ENCODE peak calls at places on chromosomes 5 and 9, in four cellular contexts. One of them, this sample, is unnamed. For H3K9me3 and H3K36me3, the result is how much of the 10 kb centered on the place peaks cover.

GRCh38 chr5:150429410-150429873 is 16.7 kb upstream of the CD74 start:
- DNase-seq in lower lobe of right lung: no peak
- DNase-seq in PC-9: no peak
- DNase-seq in A673: no peak
- DNase-seq in this sample: no peak

GRCh38 chr5:34539183-34539582 is 116.9 kb upstream of the RAI14 start:
- DNase-seq in lower lobe of right lung: no peak
- DNase-seq in PC-9: no peak
- DNase-seq in A673: no peak
- DNase-seq in this sample: no peak

GRCh38 chr5:34044950-34045525 is 2.0 kb upstream of the C1QTNF3 start:
- DNase-seq in lower lobe of right lung: no peak
- DNase-seq in PC-9: no peak
- DNase-seq in A673: no peak
- DNase-seq in this sample: no peak

GRCh38 chr9:126975327-126976059 is 60.9 kb downstream of the RALGPS1 start:
- DNase-seq in lower lobe of right lung: no peak
- DNase-seq in PC-9: no peak
- DNase-seq in A673: no peak
- DNase-seq in this sample: no peak

GRCh38 chr5:59390074-59390659 is 503.4 kb downstream of the PDE4D start:
- DNase-seq in lower lobe of right lung: no peak
- DNase-seq in PC-9: no peak
- DNase-seq in A673: peak
- DNase-seq in this sample: no peak

GRCh38 chr5:90399251-90399650 is 10.3 kb downstream of the CETN3 start:
- DNase-seq in lower lobe of right lung: no peak
- DNase-seq in PC-9: no peak
- DNase-seq in A673: no peak
- DNase-seq in this sample: no peak

GRCh38 chr5:138102454-138103320 is 18.9 kb downstream of the WNT8A start:
- DNase-seq in lower lobe of right lung: no peak
- DNase-seq in PC-9: no peak
- DNase-seq in A673: no peak
- DNase-seq in this sample: no peak

GRCh38 chr5:94545870-94546625 is 72.4 kb downstream of the KIAA0825 start:
- DNase-seq in lower lobe of right lung: peak
- DNase-seq in PC-9: no peak
- DNase-seq in A673: no peak
- DNase-seq in this sample: no peak

GRCh38 chr5:143054480-143054941 is 284.3 kb downstream of the ARHGAP26 start:
- DNase-seq in lower lobe of right lung: no peak
- DNase-seq in PC-9: no peak
- DNase-seq in A673: peak
- DNase-seq in this sample: no peak

GRCh38 chr9:101536938-101537337 is 3.3 kb downstream of the RNF20 start:
- DNase-seq in lower lobe of right lung: no peak
- DNase-seq in PC-9: no peak
- DNase-seq in A673: peak
- DNase-seq in this sample: no peak

GRCh38 chr5:43409809-43410271 is 2.4 kb downstream of the CCL28 start:
- DNase-seq in lower lobe of right lung: no peak
- DNase-seq in PC-9: no peak
- DNase-seq in A673: no peak
- DNase-seq in this sample: no peak

GRCh38 chr5:169970911-169971436 is 9.3 kb downstream of the INSYN2B start:
- DNase-seq in lower lobe of right lung: peak
- DNase-seq in PC-9: peak
- DNase-seq in A673: peak
- DNase-seq in this sample: peak

GRCh38 chr5:50564079-50564478 is 102.4 kb upstream of the PARP8 start:
- DNase-seq in lower lobe of right lung: no peak
- DNase-seq in PC-9: no peak
- DNase-seq in A673: no peak
- DNase-seq in this sample: no peak

GRCh38 chr5:135976216-135976615 is 21.4 kb upstream of the LECT2 start:
- DNase-seq in lower lobe of right lung: no peak
- DNase-seq in PC-9: no peak
- DNase-seq in A673: no peak
- DNase-seq in this sample: no peak

GRCh38 chr9:121686930-121687541 is 35.6 kb downstream of the DAB2IP start:
- DNase-seq in lower lobe of right lung: peak
- DNase-seq in PC-9: peak
- DNase-seq in A673: peak
- DNase-seq in this sample: no peak

GRCh38 chr9:130741831-130742449 is 48.4 kb downstream of the EXOSC2 start:
- DNase-seq in lower lobe of right lung: no peak
- DNase-seq in PC-9: peak
- DNase-seq in A673: no peak
- DNase-seq in this sample: no peak

GRCh38 chr5:9515451-9515850 is 30.4 kb downstream of the SEMA5A start:
- DNase-seq in lower lobe of right lung: no peak
- DNase-seq in PC-9: no peak
- DNase-seq in A673: no peak
- DNase-seq in this sample: no peak

GRCh38 chr9:100066539-100066938 is 32.3 kb downstream of the ERP44 start:
- DNase-seq in lower lobe of right lung: no peak
- DNase-seq in PC-9: no peak
- DNase-seq in A673: peak
- DNase-seq in this sample: no peak

GRCh38 chr5:128259530-128260145 is 176.1 kb downstream of the SLC12A2 start:
- DNase-seq in lower lobe of right lung: no peak
- DNase-seq in PC-9: no peak
- DNase-seq in A673: no peak
- DNase-seq in this sample: no peak

GRCh38 chr5:31008231-31008630 is 185.3 kb upstream of the CDH6 start:
- DNase-seq in lower lobe of right lung: no peak
- DNase-seq in PC-9: no peak
- DNase-seq in A673: no peak
- DNase-seq in this sample: no peak

GRCh38 chr9:36485647-36486453 is 85.8 kb upstream of the RNF38 start:
- DNase-seq in lower lobe of right lung: no peak
- DNase-seq in PC-9: no peak
- DNase-seq in A673: peak
- DNase-seq in this sample: no peak

GRCh38 chr5:168647083-168647482 is 67.9 kb upstream of the PANK3 start:
- DNase-seq in lower lobe of right lung: no peak
- DNase-seq in PC-9: peak
- DNase-seq in A673: no peak
- DNase-seq in this sample: peak

GRCh38 chr9:98709968-98710965 is 1.5 kb upstream of the GABBR2 start:
- DNase-seq in lower lobe of right lung: no peak
- DNase-seq in PC-9: no peak
- DNase-seq in A673: peak
- DNase-seq in this sample: no peak

GRCh38 chr9:128257907-128258306 is 17.9 kb downstream of the GOLGA2 start:
- DNase-seq in lower lobe of right lung: no peak
- DNase-seq in PC-9: no peak
- DNase-seq in A673: no peak
- DNase-seq in this sample: no peak

GRCh38 chr5:151741678-151742423 is 16.6 kb downstream of the ATOX1 start:
- DNase-seq in lower lobe of right lung: no peak
- DNase-seq in PC-9: peak
- DNase-seq in A673: no peak
- DNase-seq in this sample: no peak

GRCh38 chr5:143979044-143979690 is 167.2 kb downstream of the HMHB1 start:
- DNase-seq in lower lobe of right lung: no peak
- DNase-seq in PC-9: no peak
- DNase-seq in A673: no peak
- DNase-seq in this sample: no peak

GRCh38 chr9:6845881-6846280 is 88.1 kb downstream of the KDM4C start:
- DNase-seq in lower lobe of right lung: no peak
- DNase-seq in PC-9: no peak
- DNase-seq in A673: no peak
- DNase-seq in this sample: no peak

GRCh38 chr9:121886759-121887485 is 206.2 kb downstream of the TTLL11 start:
- DNase-seq in lower lobe of right lung: no peak
- DNase-seq in PC-9: no peak
- DNase-seq in A673: peak
- DNase-seq in this sample: no peak

GRCh38 chr5:169300468-169301385 is at the start of gene SLIT3:
- DNase-seq in lower lobe of right lung: no peak
- DNase-seq in PC-9: no peak
- DNase-seq in A673: peak
- DNase-seq in this sample: peak

GRCh38 chr5:150271296-150271692 is 18.3 kb downstream of the CAMK2A start:
- DNase-seq in lower lobe of right lung: no peak
- DNase-seq in PC-9: no peak
- DNase-seq in A673: no peak
- DNase-seq in this sample: no peak

GRCh38 chr9:94906181-94906580 is 179.7 kb downstream of the AOPEP start:
- DNase-seq in lower lobe of right lung: no peak
- DNase-seq in PC-9: peak
- DNase-seq in A673: no peak
- DNase-seq in this sample: no peak

GRCh38 chr5:143014017-143014651 is 244.0 kb downstream of the ARHGAP26 start:
- DNase-seq in lower lobe of right lung: peak
- DNase-seq in PC-9: no peak
- DNase-seq in A673: peak
- DNase-seq in this sample: no peak

GRCh38 chr5:10735569-10736255 is 25.3 kb downstream of the DAP start:
- DNase-seq in lower lobe of right lung: no peak
- DNase-seq in PC-9: no peak
- DNase-seq in A673: no peak
- DNase-seq in this sample: no peak
- H3K9me3 ChIP-seq in lower lobe of right lung: under half
- H3K9me3 ChIP-seq in PC-9: under half
- H3K9me3 ChIP-seq in A673: under half
- H3K9me3 ChIP-seq in this sample: under half

GRCh38 chr5:308672-309271 is 12.7 kb upstream of the AHRR start:
- DNase-seq in lower lobe of right lung: no peak
- DNase-seq in PC-9: no peak
- DNase-seq in A673: peak
- DNase-seq in this sample: peak

GRCh38 chr5:311963-312362 is 9.6 kb upstream of the AHRR start:
- DNase-seq in lower lobe of right lung: no peak
- DNase-seq in PC-9: no peak
- DNase-seq in A673: no peak
- DNase-seq in this sample: no peak

GRCh38 chr5:310516-310915 is 11.0 kb upstream of the AHRR start:
- DNase-seq in lower lobe of right lung: no peak
- DNase-seq in PC-9: no peak
- DNase-seq in A673: no peak
- DNase-seq in this sample: no peak

GRCh38 chr5:312845-313244 is 8.7 kb upstream of the AHRR start:
- DNase-seq in lower lobe of right lung: no peak
- DNase-seq in PC-9: no peak
- DNase-seq in A673: no peak
- DNase-seq in this sample: no peak

DNA sequence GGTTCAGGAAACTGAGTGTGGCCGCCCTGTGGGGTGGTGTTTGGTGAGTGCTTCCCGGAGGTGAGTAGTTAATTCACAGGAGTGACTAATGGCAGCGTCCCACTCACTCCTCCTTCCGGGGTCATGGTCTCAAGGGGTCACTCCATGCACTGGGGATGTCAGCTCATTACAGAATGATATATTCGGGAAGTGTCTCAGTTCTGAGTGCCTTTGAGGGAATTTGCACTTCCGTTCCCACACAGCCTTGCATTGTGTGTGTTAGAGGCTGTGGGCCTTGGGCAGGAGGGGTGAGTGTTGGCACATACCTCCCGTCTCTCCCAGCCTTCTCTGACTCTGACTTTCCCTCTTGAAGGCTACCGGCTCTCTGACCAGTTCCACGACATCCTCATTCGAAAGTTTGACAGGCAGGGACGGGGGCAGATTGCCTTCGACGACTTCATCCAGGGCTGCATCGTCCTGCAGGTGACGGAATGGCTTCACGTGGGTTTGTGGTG is 10.5 kb upstream of the AHRR start:
- DNase-seq in lower lobe of right lung: no peak
- DNase-seq in PC-9: no peak
- DNase-seq in A673: no peak
- DNase-seq in this sample: no peak
- H3K36me3 ChIP-seq in lower lobe of right lung: half or more
- H3K36me3 ChIP-seq in PC-9: under half
- H3K36me3 ChIP-seq in A673: under half
- H3K36me3 ChIP-seq in this sample: half or more

DNA sequence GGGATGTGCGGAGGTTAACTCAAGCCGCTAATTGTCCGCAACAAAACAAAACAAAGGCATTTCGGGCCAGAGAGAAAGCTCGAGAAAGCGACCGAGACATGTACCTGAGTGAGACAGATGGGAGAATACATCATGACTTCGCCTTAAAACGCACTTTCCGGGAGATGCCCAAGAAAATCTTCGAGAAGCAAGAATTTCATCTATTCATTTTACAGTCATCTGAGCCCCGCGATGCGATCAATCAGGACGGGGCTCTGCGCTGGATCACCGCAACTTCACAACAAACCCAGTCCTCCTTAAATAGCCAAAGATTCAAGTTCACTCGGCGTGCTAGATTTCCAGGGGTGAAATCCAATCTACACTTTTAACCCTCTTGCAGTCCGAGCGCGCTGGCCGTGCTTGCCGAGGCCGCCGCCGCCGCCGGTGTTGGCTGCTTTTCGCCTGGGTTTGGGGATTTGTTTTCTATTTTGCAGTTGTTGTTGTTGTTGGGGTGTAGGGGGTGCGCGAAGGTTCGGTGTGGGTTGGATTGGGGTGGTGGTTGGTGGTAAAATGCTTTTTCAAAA is 482 bp downstream of the NFIB start:
- DNase-seq in lower lobe of right lung: no peak
- DNase-seq in PC-9: no peak
- DNase-seq in A673: no peak
- DNase-seq in this sample: no peak
- H3K4me3 ChIP-seq in lower lobe of right lung: peak
- H3K4me3 ChIP-seq in PC-9: peak
- H3K4me3 ChIP-seq in A673: peak
- H3K4me3 ChIP-seq in this sample: peak

DNA sequence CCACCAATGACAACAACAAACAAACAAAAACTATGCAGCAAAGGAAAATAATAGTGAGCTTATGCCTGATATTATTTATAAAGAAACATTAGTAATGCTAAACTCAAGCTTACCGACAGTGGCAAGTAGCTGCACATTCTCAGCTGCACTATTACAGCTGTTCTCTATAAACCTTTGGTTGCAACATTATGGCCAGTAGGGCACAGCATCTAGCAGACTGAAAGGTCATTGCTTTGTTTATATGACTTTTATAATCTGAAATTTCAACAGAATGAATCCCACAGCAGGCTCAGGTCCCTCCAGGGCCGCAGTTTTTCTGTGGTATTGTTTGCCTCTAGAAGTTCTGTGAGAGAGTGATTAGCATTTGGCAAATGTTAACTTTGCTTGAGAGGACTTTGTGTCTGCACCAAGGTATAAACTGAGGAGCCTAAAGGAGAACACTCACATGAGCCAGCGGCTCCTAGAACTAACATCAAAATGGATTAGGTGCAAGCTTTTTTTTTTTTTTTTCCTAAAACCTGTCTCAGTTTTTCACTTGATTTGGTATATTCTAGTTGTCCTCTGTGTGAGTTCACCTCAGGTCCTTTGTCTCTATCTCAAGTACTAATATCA is 58.3 kb downstream of the IZUMO3 start:
- DNase-seq in lower lobe of right lung: no peak
- DNase-seq in PC-9: no peak
- DNase-seq in A673: no peak
- DNase-seq in this sample: no peak
- H3K9me3 ChIP-seq in lower lobe of right lung: under half
- H3K9me3 ChIP-seq in PC-9: under half
- H3K9me3 ChIP-seq in A673: under half
- H3K9me3 ChIP-seq in this sample: under half